ENCODE peak calls at places on chromosome 20, in six cellular contexts. One of them, this sample, is unnamed.

GRCh38 chr20:9442858-9443257 is 71.5 kb upstream of the LAMP5 start:
- DNase-seq in left ventricle myocardium inferior: no peak
- DNase-seq in GM20000: peak; percentile 4
- DNase-seq in astrocyte of the cerebellum: no peak
- DNase-seq in type B pancreatic cell: no peak
- DNase-seq in prostate gland: peak; percentile 50
- DNase-seq in this sample: no peak

GRCh38 chr20:10861086-10861485 is 187.3 kb upstream of the JAG1 start:
- DNase-seq in left ventricle myocardium inferior: no peak
- DNase-seq in GM20000: no peak
- DNase-seq in astrocyte of the cerebellum: peak; percentile 49
- DNase-seq in type B pancreatic cell: no peak
- DNase-seq in prostate gland: no peak
- DNase-seq in this sample: no peak

GRCh38 chr20:26276811-26277210 is 580.2 kb upstream of the ZNF337 start:
- DNase-seq in left ventricle myocardium inferior: no peak
- DNase-seq in GM20000: no peak
- DNase-seq in astrocyte of the cerebellum: no peak
- DNase-seq in type B pancreatic cell: no peak
- DNase-seq in prostate gland: no peak
- DNase-seq in this sample: peak; percentile 3

GRCh38 chr20:401682-402495 is 6.2 kb upstream of the RBCK1 start:
- DNase-seq in left ventricle myocardium inferior: no peak
- DNase-seq in GM20000: no peak
- DNase-seq in astrocyte of the cerebellum: no peak
- DNase-seq in type B pancreatic cell: no peak
- DNase-seq in prostate gland: no peak
- DNase-seq in this sample: no peak

GRCh38 chr20:10633708-10634107 is 40.1 kb downstream of the JAG1 start:
- DNase-seq in left ventricle myocardium inferior: no peak
- DNase-seq in GM20000: no peak
- DNase-seq in astrocyte of the cerebellum: no peak
- DNase-seq in type B pancreatic cell: no peak
- DNase-seq in prostate gland: no peak
- DNase-seq in this sample: no peak

GRCh38 chr20:51631011-51631950 is 88.8 kb upstream of the NFATC2 start:
- DNase-seq in left ventricle myocardium inferior: peak; percentile 40
- DNase-seq in GM20000: peak; percentile 40
- DNase-seq in astrocyte of the cerebellum: peak; percentile 99
- DNase-seq in type B pancreatic cell: no peak
- DNase-seq in prostate gland: peak; percentile 71
- DNase-seq in this sample: no peak

GRCh38 chr20:25040438-25040831 is 17.5 kb downstream of the ACSS1 start:
- DNase-seq in left ventricle myocardium inferior: no peak
- DNase-seq in GM20000: no peak
- DNase-seq in astrocyte of the cerebellum: peak; percentile 75
- DNase-seq in type B pancreatic cell: no peak
- DNase-seq in prostate gland: peak; percentile 80
- DNase-seq in this sample: no peak

GRCh38 chr20:62651285-62652021 is 9.2 kb downstream of the SLCO4A1 start:
- DNase-seq in left ventricle myocardium inferior: peak; percentile 53
- DNase-seq in GM20000: peak; percentile 91
- DNase-seq in astrocyte of the cerebellum: no peak
- DNase-seq in type B pancreatic cell: no peak
- DNase-seq in prostate gland: peak; percentile 42
- DNase-seq in this sample: no peak

GRCh38 chr20:5895626-5896025 is 54.7 kb downstream of the TRMT6 start:
- DNase-seq in left ventricle myocardium inferior: no peak
- DNase-seq in GM20000: no peak
- DNase-seq in astrocyte of the cerebellum: no peak
- DNase-seq in type B pancreatic cell: no peak
- DNase-seq in prostate gland: no peak
- DNase-seq in this sample: no peak

GRCh38 chr20:21615617-21616080 is 89.8 kb upstream of the PAX1 start:
- DNase-seq in left ventricle myocardium inferior: peak; percentile 26
- DNase-seq in GM20000: peak; percentile 70
- DNase-seq in astrocyte of the cerebellum: peak; percentile 11
- DNase-seq in type B pancreatic cell: peak; percentile 74
- DNase-seq in prostate gland: peak; percentile 77
- DNase-seq in this sample: peak; percentile 78

GRCh38 chr20:47607208-47607613 is 105.5 kb downstream of the NCOA3 start:
- DNase-seq in left ventricle myocardium inferior: no peak
- DNase-seq in GM20000: no peak
- DNase-seq in astrocyte of the cerebellum: no peak
- DNase-seq in type B pancreatic cell: no peak
- DNase-seq in prostate gland: no peak
- DNase-seq in this sample: no peak

GRCh38 chr20:35942243-35942642 is 12.1 kb downstream of the SCAND1 start:
- DNase-seq in left ventricle myocardium inferior: no peak
- DNase-seq in GM20000: no peak
- DNase-seq in astrocyte of the cerebellum: no peak
- DNase-seq in type B pancreatic cell: no peak
- DNase-seq in prostate gland: no peak
- DNase-seq in this sample: no peak

GRCh38 chr20:35944189-35944588 is 10.1 kb downstream of the SCAND1 start:
- DNase-seq in left ventricle myocardium inferior: no peak
- DNase-seq in GM20000: no peak
- DNase-seq in astrocyte of the cerebellum: no peak
- DNase-seq in type B pancreatic cell: no peak
- DNase-seq in prostate gland: no peak
- DNase-seq in this sample: no peak

GRCh38 chr20:35950093-35950492 is 4.2 kb downstream of the SCAND1 start:
- DNase-seq in left ventricle myocardium inferior: no peak
- DNase-seq in GM20000: no peak
- DNase-seq in astrocyte of the cerebellum: no peak
- DNase-seq in type B pancreatic cell: no peak
- DNase-seq in prostate gland: no peak
- DNase-seq in this sample: no peak

GRCh38 chr20:35947907-35948306 is 6.4 kb downstream of the SCAND1 start:
- DNase-seq in left ventricle myocardium inferior: no peak
- DNase-seq in GM20000: no peak
- DNase-seq in astrocyte of the cerebellum: no peak
- DNase-seq in type B pancreatic cell: no peak
- DNase-seq in prostate gland: no peak
- DNase-seq in this sample: no peak

GRCh38 chr20:35947489-35947888 is 6.8 kb downstream of the SCAND1 start:
- DNase-seq in left ventricle myocardium inferior: no peak
- DNase-seq in GM20000: peak; percentile 20
- DNase-seq in astrocyte of the cerebellum: no peak
- DNase-seq in type B pancreatic cell: no peak
- DNase-seq in prostate gland: no peak
- DNase-seq in this sample: peak; percentile 8
- TF ChIP-seq CTCF in left ventricle myocardium inferior: peak; percentile 42
- TF ChIP-seq CTCF in GM20000: peak; percentile 27
- TF ChIP-seq CTCF in astrocyte of the cerebellum: peak; percentile 46
- TF ChIP-seq CTCF in type B pancreatic cell: peak; percentile 52
- TF ChIP-seq CTCF in prostate gland: no peak
- TF ChIP-seq CTCF in this sample: no peak

GRCh38 chr20:15848126-15848525 is 725.1 kb downstream of the KIF16B start:
- DNase-seq in left ventricle myocardium inferior: no peak
- DNase-seq in GM20000: no peak
- DNase-seq in astrocyte of the cerebellum: no peak
- DNase-seq in type B pancreatic cell: no peak
- DNase-seq in prostate gland: no peak
- DNase-seq in this sample: no peak
- TF ChIP-seq CTCF in left ventricle myocardium inferior: no peak
- TF ChIP-seq CTCF in GM20000: no peak
- TF ChIP-seq CTCF in astrocyte of the cerebellum: no peak
- TF ChIP-seq CTCF in type B pancreatic cell: no peak
- TF ChIP-seq CTCF in prostate gland: no peak
- TF ChIP-seq CTCF in this sample: no peak

GRCh38 chr20:58359441-58359840 is 29.6 kb upstream of the VAPB start:
- DNase-seq in left ventricle myocardium inferior: no peak
- DNase-seq in GM20000: no peak
- DNase-seq in astrocyte of the cerebellum: no peak
- DNase-seq in type B pancreatic cell: no peak
- DNase-seq in prostate gland: no peak
- DNase-seq in this sample: peak; percentile 18
- TF ChIP-seq CTCF in left ventricle myocardium inferior: peak; percentile 18
- TF ChIP-seq CTCF in GM20000: no peak
- TF ChIP-seq CTCF in astrocyte of the cerebellum: peak; percentile 15
- TF ChIP-seq CTCF in type B pancreatic cell: no peak
- TF ChIP-seq CTCF in prostate gland: no peak
- TF ChIP-seq CTCF in this sample: peak; percentile 18

DNA sequence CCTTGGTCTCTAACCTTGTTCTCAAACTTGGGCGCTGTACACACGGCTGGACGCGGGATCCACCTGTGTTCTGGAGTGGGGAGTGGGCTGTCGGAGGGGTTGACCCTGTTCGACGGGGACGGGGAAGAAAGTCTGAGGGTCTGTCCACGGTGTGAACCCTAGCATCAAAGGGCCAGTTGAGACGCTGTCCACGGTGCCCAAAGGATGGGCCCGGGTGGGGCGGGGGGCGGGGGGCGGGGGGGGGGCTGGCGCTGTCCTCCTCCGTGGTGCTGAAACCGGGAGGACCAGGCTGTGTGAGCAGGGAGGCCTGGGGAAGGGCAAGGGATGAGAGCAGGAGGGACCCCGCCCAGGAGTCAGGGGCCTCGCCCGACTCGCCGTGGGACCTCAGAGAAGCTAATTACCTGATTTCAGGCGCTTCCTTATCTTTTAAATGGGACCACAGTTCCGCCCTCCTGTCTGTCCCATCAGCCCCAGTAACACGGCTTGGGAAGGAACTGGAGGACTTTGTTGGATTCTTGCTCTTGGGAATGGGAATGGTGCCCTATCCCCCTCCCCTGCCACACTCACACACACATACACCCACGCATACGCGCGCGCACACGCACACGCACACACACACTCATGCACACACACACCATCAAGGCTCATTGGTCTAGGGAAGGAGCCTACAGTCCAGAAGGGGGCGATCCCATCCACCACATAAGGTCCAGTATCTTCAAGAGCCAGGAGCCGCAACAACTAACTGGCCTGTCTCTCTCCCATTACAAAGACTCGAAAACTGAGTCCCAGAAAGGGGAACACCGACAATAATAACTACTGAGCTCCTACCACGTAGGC is 1.0 kb upstream of the VSTM2L start:
- DNase-seq in left ventricle myocardium inferior: no peak
- DNase-seq in GM20000: peak; percentile 89
- DNase-seq in astrocyte of the cerebellum: peak; percentile 51
- DNase-seq in type B pancreatic cell: no peak
- DNase-seq in prostate gland: peak; percentile 41
- DNase-seq in this sample: peak; percentile 72
- TF ChIP-seq CTCF in left ventricle myocardium inferior: peak; percentile 47
- TF ChIP-seq CTCF in GM20000: peak; percentile 71
- TF ChIP-seq CTCF in astrocyte of the cerebellum: peak; percentile 59
- TF ChIP-seq CTCF in type B pancreatic cell: peak; percentile 68
- TF ChIP-seq CTCF in prostate gland: peak; percentile 46
- TF ChIP-seq CTCF in this sample: no peak

GRCh38 chr20:46174469-46175126 is 56.5 kb downstream of the CD40 start:
- DNase-seq in left ventricle myocardium inferior: peak; percentile 66
- DNase-seq in GM20000: peak; percentile 96
- DNase-seq in astrocyte of the cerebellum: peak; percentile 15
- DNase-seq in type B pancreatic cell: peak; percentile 79
- DNase-seq in prostate gland: peak; percentile 50
- DNase-seq in this sample: peak; percentile 92
- TF ChIP-seq CTCF in left ventricle myocardium inferior: peak; percentile 78
- TF ChIP-seq CTCF in GM20000: peak; percentile 89
- TF ChIP-seq CTCF in astrocyte of the cerebellum: peak; percentile 55
- TF ChIP-seq CTCF in type B pancreatic cell: peak; percentile 80
- TF ChIP-seq CTCF in prostate gland: peak; percentile 58
- TF ChIP-seq CTCF in this sample: peak; percentile 41

DNA sequence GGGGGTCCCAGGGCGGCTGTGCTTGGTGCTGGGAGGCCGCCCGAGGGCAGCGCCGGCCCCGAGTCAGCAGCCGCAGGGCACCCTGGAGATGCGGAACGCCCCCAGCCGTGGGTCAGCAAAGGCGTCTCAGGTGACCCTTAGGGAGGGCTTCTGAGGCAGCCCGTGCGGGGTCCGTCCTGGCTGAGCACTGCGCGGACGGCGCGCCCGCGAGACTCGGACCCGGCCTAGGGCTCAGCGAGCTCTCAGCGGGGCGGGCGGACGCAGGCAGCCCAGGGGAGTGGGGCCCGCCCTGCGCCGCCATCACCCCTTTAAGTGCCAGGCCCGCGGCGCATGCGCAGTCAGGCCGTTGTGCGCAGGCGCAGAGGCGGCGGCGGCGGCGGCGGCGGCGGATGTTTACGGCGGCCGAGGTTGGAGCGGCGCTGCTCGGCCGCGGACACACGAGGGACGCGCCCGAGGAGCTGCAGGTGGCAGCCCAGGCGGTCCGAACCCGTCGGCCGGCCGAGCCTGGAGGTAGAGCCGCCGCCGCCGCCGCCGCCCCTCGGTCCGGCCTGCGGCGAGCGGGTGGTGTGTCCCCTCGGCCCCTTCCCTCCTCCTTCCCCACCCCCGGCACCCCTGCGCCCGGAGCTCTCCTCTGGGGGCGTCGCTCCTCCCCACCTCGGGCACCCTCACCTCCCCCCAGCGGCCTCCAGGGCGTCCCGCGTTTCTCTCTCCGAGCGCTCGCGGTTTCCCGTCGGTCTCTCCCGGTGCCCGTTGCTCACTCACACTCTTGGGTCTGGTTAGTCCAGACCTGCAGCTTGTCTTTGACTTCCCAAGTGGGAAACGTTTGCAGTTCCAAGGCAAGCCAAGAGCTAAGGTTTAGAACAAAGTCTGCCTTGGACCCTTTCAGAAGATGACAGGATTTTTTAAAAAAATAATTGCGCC is at the start of gene PCMTD2:
- DNase-seq in left ventricle myocardium inferior: peak; percentile 83
- DNase-seq in GM20000: peak; percentile 99
- DNase-seq in astrocyte of the cerebellum: peak; percentile 15
- DNase-seq in type B pancreatic cell: peak; percentile 89
- DNase-seq in prostate gland: peak; percentile 68
- DNase-seq in this sample: peak; percentile 88
- TF ChIP-seq CTCF in left ventricle myocardium inferior: peak; percentile 8
- TF ChIP-seq CTCF in GM20000: no peak
- TF ChIP-seq CTCF in astrocyte of the cerebellum: no peak
- TF ChIP-seq CTCF in type B pancreatic cell: peak; percentile 31
- TF ChIP-seq CTCF in prostate gland: peak; percentile 22
- TF ChIP-seq CTCF in this sample: no peak

GRCh38 chr20:50112512-50113419 is at the start of gene UBE2V1:
- DNase-seq in left ventricle myocardium inferior: peak; percentile 92
- DNase-seq in GM20000: peak; percentile 94
- DNase-seq in astrocyte of the cerebellum: no peak
- DNase-seq in type B pancreatic cell: peak; percentile 89
- DNase-seq in prostate gland: peak; percentile 89
- DNase-seq in this sample: peak; percentile 88
- TF ChIP-seq CTCF in left ventricle myocardium inferior: peak; percentile 40
- TF ChIP-seq CTCF in GM20000: peak; percentile 33
- TF ChIP-seq CTCF in astrocyte of the cerebellum: peak; percentile 44
- TF ChIP-seq CTCF in type B pancreatic cell: peak; percentile 28
- TF ChIP-seq CTCF in prostate gland: peak; percentile 44
- TF ChIP-seq CTCF in this sample: no peak

This sample was measured in nephron progenitor cell.